ENCODE peak calls at places on chromosomes 12 and 14, in five cellular contexts. One of them, this sample, is unnamed.

GRCh38 chr12:15527201-15527782 is 205.0 kb downstream of the PTPRO start:
- DNase-seq in adrenal gland: peak
- DNase-seq in A549: no peak
- DNase-seq in fibroblast of lung: peak
- DNase-seq in AG09309: no peak
- DNase-seq in this sample: no peak

GRCh38 chr14:51597511-51597920 is 54.2 kb upstream of the FRMD6 start:
- DNase-seq in adrenal gland: no peak
- DNase-seq in A549: no peak
- DNase-seq in fibroblast of lung: peak
- DNase-seq in AG09309: no peak
- DNase-seq in this sample: peak

GRCh38 chr12:132662901-132663755 is 24.0 kb downstream of the POLE start:
- DNase-seq in adrenal gland: no peak
- DNase-seq in A549: no peak
- DNase-seq in fibroblast of lung: no peak
- DNase-seq in AG09309: no peak
- DNase-seq in this sample: no peak

GRCh38 chr14:22773162-22774010 is 6.9 kb downstream of the OXA1L start:
- DNase-seq in adrenal gland: peak
- DNase-seq in A549: no peak
- DNase-seq in fibroblast of lung: no peak
- DNase-seq in AG09309: no peak
- DNase-seq in this sample: no peak

GRCh38 chr14:79732911-79733310 is 478.4 kb downstream of the DIO2 start:
- DNase-seq in adrenal gland: no peak
- DNase-seq in A549: no peak
- DNase-seq in fibroblast of lung: peak
- DNase-seq in AG09309: peak
- DNase-seq in this sample: no peak

GRCh38 chr14:102868956-102869531 is 53.4 kb upstream of the AMN start:
- DNase-seq in adrenal gland: no peak
- DNase-seq in A549: no peak
- DNase-seq in fibroblast of lung: no peak
- DNase-seq in AG09309: no peak
- DNase-seq in this sample: no peak

GRCh38 chr14:98634043-98634820 is 637.8 kb downstream of the BCL11B start:
- DNase-seq in adrenal gland: no peak
- DNase-seq in A549: no peak
- DNase-seq in fibroblast of lung: no peak
- DNase-seq in AG09309: no peak
- DNase-seq in this sample: no peak

GRCh38 chr12:67977668-67978067 is 11.6 kb upstream of the IFNG-AS1 start:
- DNase-seq in adrenal gland: no peak
- DNase-seq in A549: no peak
- DNase-seq in fibroblast of lung: no peak
- DNase-seq in AG09309: no peak
- DNase-seq in this sample: no peak

GRCh38 chr12:41013921-41014642 is 174.0 kb upstream of the PDZRN4 start:
- DNase-seq in adrenal gland: no peak
- DNase-seq in A549: no peak
- DNase-seq in fibroblast of lung: peak
- DNase-seq in AG09309: no peak
- DNase-seq in this sample: no peak

GRCh38 chr14:70780396-70781075 is 28.8 kb downstream of the MAP3K9 start:
- DNase-seq in adrenal gland: peak
- DNase-seq in A549: no peak
- DNase-seq in fibroblast of lung: no peak
- DNase-seq in AG09309: no peak
- DNase-seq in this sample: no peak

GRCh38 chr12:24270965-24271364 is 321.5 kb upstream of the SOX5 start:
- DNase-seq in adrenal gland: no peak
- DNase-seq in A549: no peak
- DNase-seq in fibroblast of lung: no peak
- DNase-seq in AG09309: no peak
- DNase-seq in this sample: no peak

GRCh38 chr12:71691504-71692129 is 5.7 kb downstream of the TMEM19 start:
- DNase-seq in adrenal gland: no peak
- DNase-seq in A549: no peak
- DNase-seq in fibroblast of lung: no peak
- DNase-seq in AG09309: no peak
- DNase-seq in this sample: no peak

GRCh38 chr12:91958816-91959215 is 186.8 kb downstream of the BTG1 start:
- DNase-seq in adrenal gland: no peak
- DNase-seq in A549: no peak
- DNase-seq in fibroblast of lung: peak
- DNase-seq in AG09309: peak
- DNase-seq in this sample: peak

GRCh38 chr14:89342049-89342448 is 75.0 kb downstream of the FOXN3 start:
- DNase-seq in adrenal gland: no peak
- DNase-seq in A549: no peak
- DNase-seq in fibroblast of lung: no peak
- DNase-seq in AG09309: no peak
- DNase-seq in this sample: no peak

GRCh38 chr12:42919691-42920090 is 330.1 kb upstream of the PRICKLE1 start:
- DNase-seq in adrenal gland: no peak
- DNase-seq in A549: no peak
- DNase-seq in fibroblast of lung: peak
- DNase-seq in AG09309: no peak
- DNase-seq in this sample: no peak

GRCh38 chr14:103624860-103625259 is 4.2 kb upstream of the KLC1 start:
- DNase-seq in adrenal gland: peak
- DNase-seq in A549: peak
- DNase-seq in fibroblast of lung: peak
- DNase-seq in AG09309: no peak
- DNase-seq in this sample: peak

GRCh38 chr14:89911018-89911919 is 43.3 kb downstream of the EFCAB11 start:
- DNase-seq in adrenal gland: peak
- DNase-seq in A549: no peak
- DNase-seq in fibroblast of lung: peak
- DNase-seq in AG09309: peak
- DNase-seq in this sample: peak

GRCh38 chr12:99960312-99960711 is 24.4 kb downstream of the ANKS1B start:
- DNase-seq in adrenal gland: no peak
- DNase-seq in A549: no peak
- DNase-seq in fibroblast of lung: no peak
- DNase-seq in AG09309: no peak
- DNase-seq in this sample: no peak

GRCh38 chr12:94202245-94203180 is 54.1 kb downstream of the PLXNC1 start:
- DNase-seq in adrenal gland: no peak
- DNase-seq in A549: no peak
- DNase-seq in fibroblast of lung: no peak
- DNase-seq in AG09309: no peak
- DNase-seq in this sample: no peak

GRCh38 chr12:51972849-51973273 is 21.4 kb downstream of the ACVR1B start:
- DNase-seq in adrenal gland: peak
- DNase-seq in A549: no peak
- DNase-seq in fibroblast of lung: peak
- DNase-seq in AG09309: peak
- DNase-seq in this sample: no peak

GRCh38 chr12:88052686-88053085 is 23.5 kb upstream of the C12orf50 start:
- DNase-seq in adrenal gland: peak
- DNase-seq in A549: no peak
- DNase-seq in fibroblast of lung: peak
- DNase-seq in AG09309: no peak
- DNase-seq in this sample: no peak
- TF ChIP-seq CTCF in adrenal gland: peak
- TF ChIP-seq CTCF in A549: peak
- TF ChIP-seq CTCF in fibroblast of lung: peak
- TF ChIP-seq CTCF in AG09309: peak
- TF ChIP-seq CTCF in this sample: peak

GRCh38 chr12:129615001-129615400 is 288.8 kb downstream of the TMEM132D start:
- DNase-seq in adrenal gland: no peak
- DNase-seq in A549: no peak
- DNase-seq in fibroblast of lung: peak
- DNase-seq in AG09309: no peak
- DNase-seq in this sample: no peak
- H3K4me3 ChIP-seq in adrenal gland: no peak
- H3K4me3 ChIP-seq in A549: no peak
- H3K4me3 ChIP-seq in fibroblast of lung: no peak
- H3K4me3 ChIP-seq in AG09309: no peak
- H3K4me3 ChIP-seq in this sample: no peak

DNA sequence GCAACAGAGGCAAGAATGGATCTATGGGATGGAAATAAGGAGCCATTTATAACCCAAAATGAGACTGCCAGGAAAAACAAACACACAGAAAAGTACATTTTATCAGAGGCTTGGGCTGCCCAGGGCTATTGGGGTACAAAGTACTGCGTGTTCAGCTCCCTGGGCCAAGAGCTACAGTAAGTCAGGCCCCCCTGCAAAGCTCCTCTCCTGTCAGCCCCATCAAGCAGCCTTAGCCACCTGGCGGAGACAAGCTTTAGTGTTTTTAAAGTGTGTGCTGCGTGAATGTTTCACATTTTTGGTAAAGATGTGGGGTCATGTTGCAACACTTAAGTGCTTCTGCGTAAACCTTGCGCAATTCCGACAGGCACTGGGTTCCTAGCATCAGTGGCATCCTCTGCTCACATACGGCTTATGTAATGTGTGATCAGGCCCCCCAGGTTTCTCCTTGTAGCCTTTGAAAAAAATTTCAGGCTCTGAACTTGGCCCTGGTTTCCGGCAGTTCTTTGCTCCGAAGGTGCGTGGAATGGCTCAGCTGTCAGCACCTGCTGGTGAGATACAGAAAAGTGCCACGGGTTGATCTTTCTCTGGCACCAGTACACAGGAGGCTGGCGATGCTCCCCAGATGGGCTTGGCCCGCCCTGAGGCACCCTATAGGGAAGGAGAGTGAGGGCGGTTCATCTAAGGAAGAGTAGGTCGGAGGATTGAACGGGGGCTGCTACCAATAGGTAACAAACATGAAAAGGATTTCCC is 198.7 kb upstream of the EEA1 start:
- DNase-seq in adrenal gland: peak
- DNase-seq in A549: no peak
- DNase-seq in fibroblast of lung: peak
- DNase-seq in AG09309: peak
- DNase-seq in this sample: peak
- TF ChIP-seq CTCF in adrenal gland: peak
- TF ChIP-seq CTCF in A549: no peak
- TF ChIP-seq CTCF in fibroblast of lung: no peak
- TF ChIP-seq CTCF in AG09309: peak
- TF ChIP-seq CTCF in this sample: peak

GRCh38 chr14:94770251-94770749 is 387 bp upstream of the GSC start:
- DNase-seq in adrenal gland: no peak
- DNase-seq in A549: no peak
- DNase-seq in fibroblast of lung: no peak
- DNase-seq in AG09309: no peak
- DNase-seq in this sample: no peak
- H3K4me3 ChIP-seq in adrenal gland: no peak
- H3K4me3 ChIP-seq in A549: peak
- H3K4me3 ChIP-seq in fibroblast of lung: peak
- H3K4me3 ChIP-seq in AG09309: peak
- H3K4me3 ChIP-seq in this sample: no peak

DNA sequence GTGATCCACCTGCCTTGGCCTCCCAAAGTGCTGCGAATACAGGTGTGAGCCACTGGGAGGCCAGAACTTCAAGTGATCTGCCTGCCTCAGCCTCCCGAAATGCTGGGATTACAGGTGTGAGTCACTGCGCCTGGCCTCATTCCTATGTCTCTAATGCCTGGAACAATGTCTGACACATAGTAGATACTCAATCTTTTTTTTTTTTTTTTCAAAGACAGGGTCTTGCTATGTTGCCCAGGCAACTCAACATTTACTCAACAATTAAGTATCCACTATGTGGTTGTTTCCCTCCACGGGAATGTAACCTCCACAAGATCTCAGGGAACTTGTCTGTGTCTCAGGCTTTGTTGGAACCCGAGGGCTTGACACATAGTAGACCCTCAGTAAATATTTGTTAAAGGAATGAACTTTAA is 3.1 kb upstream of the TMEM120B start:
- DNase-seq in adrenal gland: no peak
- DNase-seq in A549: no peak
- DNase-seq in fibroblast of lung: peak
- DNase-seq in AG09309: no peak
- DNase-seq in this sample: no peak
- TF ChIP-seq CTCF in adrenal gland: no peak
- TF ChIP-seq CTCF in A549: no peak
- TF ChIP-seq CTCF in fibroblast of lung: no peak
- TF ChIP-seq CTCF in AG09309: peak
- TF ChIP-seq CTCF in this sample: no peak

This sample was measured in HFF-Myc.